ENCODE peak calls at places on chromosomes 7 and 10, in nine cellular contexts. K is astrocyte of the spinal cord, Q is A549, X is gastrocnemius medialis, E is esophagus squamous epithelium, W is right atrium auricular region, J is hepatocyte, B is Panc1, U is GM06990. D is an unnamed sample.

GRCh38 chr7:107387573-107388219 is 82.2 kb upstream of the GPR22 start:
- DNase-seq in J (peak), Q (no peak), K (peak), E (no peak), B (no peak), U (no peak), X (no peak), W (no peak), D (no peak)

GRCh38 chr10:44240766-44241165 is 144.1 kb downstream of the CXCL12 start:
- DNase-seq in Q (no peak), B (no peak), J (no peak), K (no peak), U (no peak), X (no peak), E (no peak), W (no peak), D (no peak)

GRCh38 chr10:119116326-119116951 is 12.5 kb downstream of the DENND10 start:
- DNase-seq in B (no peak), E (no peak), U (no peak), Q (no peak), K (no peak), W (no peak), J (no peak), X (no peak), D (no peak)

GRCh38 chr10:32004161-32004591 is 52.0 kb downstream of the KIF5B start:
- DNase-seq in Q (no peak), U (peak), E (no peak), J (peak), B (no peak), K (no peak), X (peak), W (no peak), D (no peak)

GRCh38 chr10:3206516-3207157 is 34.1 kb upstream of the PITRM1 start:
- DNase-seq in K (no peak), E (no peak), Q (no peak), U (no peak), J (no peak), B (no peak), W (no peak), X (no peak), D (no peak)

GRCh38 chr7:133139350-133139749 is 57.5 kb upstream of the CHCHD3 start:
- DNase-seq in W (no peak), J (peak), Q (no peak), X (no peak), B (no peak), E (no peak), K (peak), U (no peak), D (no peak)

GRCh38 chr10:11177926-11178453 is 160.3 kb downstream of the CELF2 start:
- DNase-seq in J (no peak), U (no peak), X (no peak), B (no peak), W (no peak), E (no peak), Q (no peak), K (no peak), D (peak)

GRCh38 chr10:124591123-124591495 is 129.5 kb downstream of the LHPP start:
- DNase-seq in X (no peak), J (no peak), U (no peak), Q (no peak), E (no peak), B (no peak), W (no peak), K (no peak), D (no peak)

GRCh38 chr10:34528320-34528719 is 286.8 kb downstream of the PARD3 start:
- DNase-seq in Q (peak), E (no peak), K (peak), W (no peak), U (no peak), X (no peak), B (no peak), J (peak), D (no peak)

GRCh38 chr10:117373848-117374505 is 1.3 kb downstream of the PDZD8 start:
- DNase-seq in Q (peak), B (no peak), E (no peak), J (peak), K (peak), U (peak), W (peak), X (peak), D (no peak)

GRCh38 chr10:87605656-87606308 is 53.9 kb upstream of the PAPSS2 start:
- DNase-seq in J (no peak), W (no peak), E (no peak), X (no peak), Q (no peak), K (peak), U (no peak), B (no peak), D (no peak)

GRCh38 chr10:58775960-58776574 is 263.4 kb downstream of the BICC1 start:
- DNase-seq in Q (no peak), J (no peak), U (no peak), B (no peak), K (peak), W (no peak), X (peak), E (no peak), D (no peak)

DNA sequence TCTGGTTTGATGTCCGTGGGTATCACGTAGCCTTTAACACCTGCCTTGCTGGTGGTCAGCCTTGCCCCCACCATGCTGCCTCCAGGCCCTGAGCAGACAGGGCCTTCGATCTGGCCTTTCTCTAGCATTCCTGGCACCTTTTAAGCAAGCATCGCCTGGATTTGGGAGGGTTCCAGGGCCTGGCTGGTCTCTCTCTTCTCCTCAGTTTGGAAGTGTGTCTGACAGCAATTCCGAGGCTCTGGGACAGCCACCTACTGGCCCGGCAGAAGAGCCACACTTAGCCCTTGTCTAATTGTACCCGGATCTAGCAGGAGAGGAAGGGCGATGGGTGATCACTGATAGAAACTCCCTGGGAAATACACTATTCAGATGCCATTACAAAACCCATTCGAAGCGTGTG is 441.3 kb upstream of the MKI67 start:
- DNase-seq in B (no peak), W (no peak), K (no peak), U (no peak), E (no peak), Q (no peak), J (no peak), X (no peak), D (peak)
- TF ChIP-seq CTCF in B (no peak), W (peak), K (no peak), U (no peak), E (no peak), Q (no peak), J (no peak), X (no peak), D (no peak)

DNA sequence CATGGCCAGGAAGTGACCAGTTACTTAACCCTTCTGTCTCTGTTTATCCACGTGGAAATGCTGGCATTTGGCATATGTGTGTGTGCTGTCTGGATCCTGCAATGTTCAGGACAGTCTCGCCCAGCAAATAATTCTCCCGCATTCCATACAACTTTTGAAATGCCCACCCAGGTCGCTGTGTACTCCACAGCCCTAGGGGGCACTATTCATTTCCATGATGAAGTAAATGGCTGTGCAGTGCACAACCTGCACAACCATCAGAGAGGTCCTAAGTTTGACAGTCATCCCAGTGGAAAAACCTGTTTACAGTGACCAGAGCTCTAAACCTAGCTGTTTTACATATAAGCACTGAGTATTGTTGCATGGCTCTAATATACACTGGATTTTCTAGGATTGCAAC is 38.1 kb downstream of the ZNF503 start:
- DNase-seq in J (no peak), Q (no peak), W (no peak), U (no peak), B (no peak), K (no peak), X (no peak), E (no peak), D (no peak)
- TF ChIP-seq CTCF in J (no peak), Q (no peak), W (no peak), U (no peak), B (no peak), K (no peak), X (no peak), E (no peak), D (no peak)

GRCh38 chr7:149007146-149007545 is 21.2 kb downstream of the PDIA4 start:
- DNase-seq in B (no peak), Q (no peak), E (no peak), U (no peak), J (no peak), W (no peak), K (no peak), X (no peak), D (no peak)

GRCh38 chr7:149010451-149010850 is 17.9 kb downstream of the PDIA4 start:
- DNase-seq in W (no peak), E (no peak), Q (no peak), B (no peak), X (no peak), U (no peak), K (no peak), J (no peak), D (no peak)

GRCh38 chr7:149006345-149006725 is 22.0 kb downstream of the PDIA4 start:
- DNase-seq in B (no peak), U (no peak), E (no peak), K (no peak), Q (no peak), J (no peak), W (no peak), X (no peak), D (no peak)

GRCh38 chr7:149005427-149006344 is 22.6 kb downstream of the PDIA4 start:
- DNase-seq in E (no peak), B (no peak), W (peak), U (peak), X (peak), K (peak), Q (peak), J (peak), D (no peak)

DNA sequence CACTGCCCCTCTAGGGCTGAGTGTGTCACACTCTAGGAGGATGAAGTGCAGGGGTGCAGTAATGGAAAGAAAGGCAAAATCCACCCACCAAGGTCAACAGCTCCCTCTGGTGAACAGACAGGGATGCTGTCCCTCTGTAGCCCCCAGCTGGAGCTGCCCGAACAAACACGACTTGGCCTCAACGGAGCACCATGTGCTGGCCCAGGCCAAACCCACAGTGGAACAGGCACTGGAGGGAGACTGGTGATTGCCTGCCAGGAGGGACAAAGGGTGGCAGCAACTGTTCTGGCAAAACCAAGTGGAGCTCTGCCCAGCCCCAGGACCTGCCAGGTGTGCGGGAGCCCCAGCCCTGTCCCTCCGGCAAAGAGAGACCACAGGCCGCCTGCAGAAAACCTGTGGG is 20.7 kb downstream of the PDIA4 start:
- DNase-seq in Q (no peak), U (no peak), E (no peak), K (no peak), B (no peak), J (no peak), X (no peak), W (no peak), D (no peak)
- TF ChIP-seq CTCF in Q (no peak), U (peak), E (no peak), K (no peak), B (no peak), J (no peak), X (no peak), W (no peak), D (no peak)

DNA sequence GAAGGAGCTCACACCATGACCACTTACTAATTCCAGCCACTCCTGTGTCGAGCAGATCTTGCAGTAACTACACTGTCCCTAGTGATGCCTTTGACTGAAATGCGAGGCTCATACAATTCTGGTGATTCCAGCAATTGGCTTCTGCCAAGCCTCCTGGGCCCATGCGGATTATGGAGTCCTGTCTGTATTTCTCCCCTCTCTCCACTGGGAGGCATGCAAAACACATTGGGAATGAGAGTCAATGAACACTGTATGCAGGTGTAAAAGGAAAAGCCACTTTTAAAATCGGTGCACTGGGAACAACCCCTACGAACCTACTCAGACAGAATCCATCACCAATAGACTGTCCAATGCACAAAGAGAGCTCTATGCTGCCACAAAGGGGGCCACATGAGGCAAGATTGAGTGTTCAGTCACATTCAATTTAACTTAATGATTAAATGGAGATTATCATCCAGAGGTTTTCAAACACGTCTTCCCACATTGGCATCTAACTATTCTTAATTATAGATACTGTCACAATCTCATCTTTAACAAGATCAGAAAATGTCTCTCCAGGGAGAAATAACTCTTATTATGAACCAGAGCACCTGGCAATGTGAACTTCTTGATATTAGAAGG is 550.6 kb downstream of the GLRX3 start:
- DNase-seq in J (peak), B (no peak), E (no peak), Q (no peak), W (no peak), X (no peak), U (no peak), K (no peak), D (no peak)
- TF ChIP-seq CTCF in J (peak), B (peak), E (peak), Q (no peak), W (no peak), X (no peak), U (no peak), K (no peak), D (no peak)

D was measured in osteocyte.